ENCODE peak calls at places on chromosomes 4 and X, in four cellular contexts. One of them, this sample, is unnamed.

GRCh38 chr4:158869001-158869400 is 100.2 kb downstream of the FNIP2 start:
- DNase-seq in GM12878: no peak
- DNase-seq in SK-N-SH: no peak
- DNase-seq in HCT116: no peak
- DNase-seq in this sample: no peak

GRCh38 chrX:13646154-13646549 is 6.8 kb upstream of the TCEANC start:
- DNase-seq in GM12878: no peak
- DNase-seq in HCT116: peak
- DNase-seq in SK-N-SH: peak
- DNase-seq in this sample: no peak

GRCh38 chr4:15149234-15149841 is 147.1 kb downstream of the CPEB2 start:
- DNase-seq in GM12878: peak
- DNase-seq in HCT116: no peak
- DNase-seq in SK-N-SH: no peak
- DNase-seq in this sample: no peak

GRCh38 chr4:95106408-95106928 is 348.7 kb downstream of the BMPR1B start:
- DNase-seq in SK-N-SH: no peak
- DNase-seq in GM12878: no peak
- DNase-seq in HCT116: peak
- DNase-seq in this sample: no peak

GRCh38 chr4:54971474-54971950 is 153.9 kb downstream of the KDR start:
- DNase-seq in SK-N-SH: peak
- DNase-seq in HCT116: peak
- DNase-seq in GM12878: no peak
- DNase-seq in this sample: peak

GRCh38 chr4:185839204-185839712 is 27.3 kb upstream of the SORBS2 start:
- DNase-seq in SK-N-SH: no peak
- DNase-seq in GM12878: no peak
- DNase-seq in HCT116: peak
- DNase-seq in this sample: no peak

GRCh38 chrX:130994671-130995070 is 63.5 kb upstream of the ARHGAP36 start:
- DNase-seq in HCT116: no peak
- DNase-seq in SK-N-SH: peak
- DNase-seq in GM12878: no peak
- DNase-seq in this sample: peak

GRCh38 chrX:16807976-16808542 is 21.8 kb downstream of the TXLNG start:
- DNase-seq in GM12878: no peak
- DNase-seq in HCT116: no peak
- DNase-seq in SK-N-SH: no peak
- DNase-seq in this sample: no peak

GRCh38 chr4:26074672-26075071 is 160.7 kb downstream of the SMIM20 start:
- DNase-seq in HCT116: no peak
- DNase-seq in GM12878: peak
- DNase-seq in SK-N-SH: no peak
- DNase-seq in this sample: no peak

GRCh38 chr4:7206385-7206784 is 14.0 kb downstream of the SORCS2 start:
- DNase-seq in HCT116: no peak
- DNase-seq in GM12878: no peak
- DNase-seq in SK-N-SH: no peak
- DNase-seq in this sample: no peak

GRCh38 chr4:7204656-7205387 is 12.5 kb downstream of the SORCS2 start:
- DNase-seq in GM12878: no peak
- DNase-seq in SK-N-SH: no peak
- DNase-seq in HCT116: no peak
- DNase-seq in this sample: no peak

GRCh38 chr4:7207791-7208231 is 15.5 kb downstream of the SORCS2 start:
- DNase-seq in SK-N-SH: no peak
- DNase-seq in GM12878: no peak
- DNase-seq in HCT116: no peak
- DNase-seq in this sample: no peak

GRCh38 chr4:7208509-7209451 is 16.4 kb downstream of the SORCS2 start:
- DNase-seq in GM12878: no peak
- DNase-seq in HCT116: no peak
- DNase-seq in SK-N-SH: no peak
- DNase-seq in this sample: no peak

DNA sequence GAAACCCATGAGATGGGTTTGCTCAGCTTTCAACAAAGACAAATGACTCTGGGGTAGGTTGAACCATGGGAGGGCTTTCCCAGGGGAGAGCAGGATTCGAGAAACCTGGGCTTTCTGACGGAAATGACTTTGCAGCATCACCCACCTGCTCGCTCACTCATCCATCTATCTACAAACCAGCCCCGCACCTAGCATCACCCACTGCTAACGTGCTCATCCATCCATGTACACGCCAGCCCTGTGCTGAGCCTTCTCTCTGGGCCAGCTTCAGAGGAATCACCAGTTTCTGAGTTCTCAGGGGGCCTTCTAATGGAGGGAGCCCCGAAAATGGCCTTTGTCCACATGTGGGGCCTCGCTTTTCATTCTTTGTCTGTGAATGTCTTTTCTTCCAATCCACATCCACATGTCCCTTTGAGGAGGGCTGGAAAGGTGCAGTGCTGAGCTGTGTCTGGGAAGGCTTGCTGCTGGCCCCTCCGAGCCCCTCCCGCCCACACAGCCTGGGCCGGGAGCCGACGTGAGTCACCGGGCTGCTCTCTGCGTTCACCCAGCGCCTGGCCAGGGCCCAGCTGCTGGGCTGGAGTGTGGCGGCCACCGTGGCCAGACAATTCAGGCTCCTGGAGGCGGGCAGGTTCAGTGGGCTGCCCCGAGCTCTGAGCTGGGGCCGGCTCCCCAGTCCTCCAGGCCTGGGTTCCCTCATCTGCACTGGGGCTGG is 14.7 kb downstream of the SORCS2 start:
- DNase-seq in HCT116: no peak
- DNase-seq in GM12878: no peak
- DNase-seq in SK-N-SH: peak
- DNase-seq in this sample: no peak
- H3K27ac ChIP-seq in HCT116: peak
- H3K27ac ChIP-seq in GM12878: no peak
- H3K27ac ChIP-seq in SK-N-SH: peak
- H3K27ac ChIP-seq in this sample: no peak

GRCh38 chr4:70518269-70518668 is at the start of gene AMTN:
- DNase-seq in SK-N-SH: no peak
- DNase-seq in HCT116: no peak
- DNase-seq in GM12878: no peak
- DNase-seq in this sample: no peak

GRCh38 chr4:70518716-70519115 is 347 bp downstream of the AMTN start:
- DNase-seq in GM12878: no peak
- DNase-seq in HCT116: no peak
- DNase-seq in SK-N-SH: no peak
- DNase-seq in this sample: no peak

GRCh38 chr4:70522626-70523025 is 4.3 kb downstream of the AMTN start:
- DNase-seq in GM12878: no peak
- DNase-seq in SK-N-SH: no peak
- DNase-seq in HCT116: no peak
- DNase-seq in this sample: no peak
- H3K9ac ChIP-seq in GM12878: no peak
- H3K9ac ChIP-seq in SK-N-SH: no peak
- H3K9ac ChIP-seq in HCT116: no peak
- H3K9ac ChIP-seq in this sample: no peak

DNA sequence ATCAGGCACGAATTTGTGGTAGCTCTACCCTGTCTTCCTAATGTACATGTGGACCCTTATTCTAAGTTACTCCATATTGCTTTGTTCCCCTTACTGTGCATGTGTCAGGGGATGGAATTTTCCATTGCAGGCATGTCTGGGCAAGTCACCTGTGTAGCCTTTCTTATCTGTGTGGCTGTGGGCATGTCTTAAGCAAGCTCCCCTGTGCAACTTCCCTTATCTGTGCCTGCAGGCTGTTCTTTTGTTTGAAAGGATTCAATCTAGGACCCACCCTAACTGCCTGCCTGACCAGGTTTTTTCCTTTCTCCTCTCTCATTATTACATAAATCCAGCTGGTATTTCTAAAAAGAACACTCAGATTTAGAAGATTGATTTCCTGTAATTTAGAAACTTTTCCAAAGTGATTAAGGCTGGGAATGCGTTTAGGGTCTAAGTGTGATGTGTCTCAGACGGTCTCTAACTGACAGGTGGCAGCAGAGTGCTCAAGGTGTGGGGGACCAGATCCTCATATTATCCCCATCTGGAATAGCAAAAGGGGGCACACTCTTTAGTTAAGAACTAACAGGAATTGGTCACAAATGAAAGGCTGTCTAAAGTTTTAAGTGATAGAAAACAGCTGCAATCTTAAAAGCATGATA is 198.9 kb upstream of the PPP1R2C start:
- DNase-seq in HCT116: no peak
- DNase-seq in GM12878: no peak
- DNase-seq in SK-N-SH: no peak
- DNase-seq in this sample: no peak
- TF ChIP-seq POLR2AphosphoS5 in HCT116: no peak
- TF ChIP-seq POLR2AphosphoS5 in GM12878: no peak
- TF ChIP-seq POLR2AphosphoS5 in SK-N-SH: no peak
- TF ChIP-seq POLR2AphosphoS5 in this sample: no peak

DNA sequence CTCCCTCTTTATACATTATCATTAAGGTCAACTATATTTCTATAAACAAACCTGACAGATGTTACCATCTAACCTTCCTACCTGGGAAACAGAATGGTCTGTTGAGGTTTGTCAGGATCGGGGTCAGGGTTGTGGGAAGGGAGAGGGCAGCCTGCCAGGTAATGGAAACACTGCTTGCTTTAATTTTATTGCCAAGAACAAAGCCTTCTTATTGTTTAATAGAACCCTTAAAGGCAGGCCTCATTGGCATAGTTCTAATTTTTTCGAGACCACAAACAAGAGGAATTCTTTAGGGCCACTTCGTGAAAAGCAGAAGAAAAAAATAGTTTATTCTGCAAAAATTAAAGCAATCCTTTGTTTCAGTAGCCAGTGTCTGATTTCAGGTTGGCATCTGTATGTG is 113.2 kb downstream of the MID1 start:
- DNase-seq in HCT116: no peak
- DNase-seq in SK-N-SH: no peak
- DNase-seq in GM12878: no peak
- DNase-seq in this sample: no peak
- H3K27ac ChIP-seq in HCT116: no peak
- H3K27ac ChIP-seq in SK-N-SH: peak
- H3K27ac ChIP-seq in GM12878: no peak
- H3K27ac ChIP-seq in this sample: no peak